ENCODE peak calls at places on chromosomes 1 and 21, in nine cellular contexts. One of them, this sample, is unnamed.

GRCh38 chr1:229062135-229062534 is 208.8 kb upstream of the RAB4A start:
- DNase-seq in EL: no peak
- DNase-seq in stimulated activated CD8-positive, alpha-beta memory T cell treated with anti-CD3 and anti-CD28 coated beads, Interleukin-2, amount 100 ng/mL, for 1 hour: no peak
- DNase-seq in testis: no peak
- DNase-seq in activated CD8-positive, alpha-beta memory T cell treated with anti-CD3 and anti-CD28 coated beads for 1 hour: no peak
- DNase-seq in natural killer cell: no peak
- DNase-seq in CD4-positive, CD25-positive, alpha-beta regulatory T cell: no peak
- DNase-seq in M059J: no peak
- DNase-seq in stimulated activated CD4-positive, alpha-beta T cell treated with anti-CD3 and anti-CD28 coated beads, Interleukin-4, amount 100 ng/mL, for 24 hours: no peak
- DNase-seq in this sample: no peak

GRCh38 chr21:45098867-45099266 is 24.5 kb downstream of the ADARB1 start:
- DNase-seq in EL: peak; percentile 22
- DNase-seq in stimulated activated CD8-positive, alpha-beta memory T cell treated with anti-CD3 and anti-CD28 coated beads, Interleukin-2, amount 100 ng/mL, for 1 hour: no peak
- DNase-seq in testis: no peak
- DNase-seq in activated CD8-positive, alpha-beta memory T cell treated with anti-CD3 and anti-CD28 coated beads for 1 hour: no peak
- DNase-seq in natural killer cell: no peak
- DNase-seq in CD4-positive, CD25-positive, alpha-beta regulatory T cell: no peak
- DNase-seq in M059J: peak; percentile 37
- DNase-seq in stimulated activated CD4-positive, alpha-beta T cell treated with anti-CD3 and anti-CD28 coated beads, Interleukin-4, amount 100 ng/mL, for 24 hours: no peak
- DNase-seq in this sample: no peak

GRCh38 chr1:220818421-220819173 is 31.9 kb downstream of the MTARC1 start:
- DNase-seq in EL: peak; percentile 98
- DNase-seq in stimulated activated CD8-positive, alpha-beta memory T cell treated with anti-CD3 and anti-CD28 coated beads, Interleukin-2, amount 100 ng/mL, for 1 hour: no peak
- DNase-seq in testis: no peak
- DNase-seq in activated CD8-positive, alpha-beta memory T cell treated with anti-CD3 and anti-CD28 coated beads for 1 hour: no peak
- DNase-seq in natural killer cell: no peak
- DNase-seq in CD4-positive, CD25-positive, alpha-beta regulatory T cell: no peak
- DNase-seq in M059J: peak; percentile 97
- DNase-seq in stimulated activated CD4-positive, alpha-beta T cell treated with anti-CD3 and anti-CD28 coated beads, Interleukin-4, amount 100 ng/mL, for 24 hours: no peak
- DNase-seq in this sample: no peak

GRCh38 chr1:150006881-150007401 is 3.6 kb downstream of the OTUD7B start:
- DNase-seq in EL: peak; percentile 46
- DNase-seq in stimulated activated CD8-positive, alpha-beta memory T cell treated with anti-CD3 and anti-CD28 coated beads, Interleukin-2, amount 100 ng/mL, for 1 hour: no peak
- DNase-seq in testis: no peak
- DNase-seq in activated CD8-positive, alpha-beta memory T cell treated with anti-CD3 and anti-CD28 coated beads for 1 hour: no peak
- DNase-seq in natural killer cell: no peak
- DNase-seq in CD4-positive, CD25-positive, alpha-beta regulatory T cell: no peak
- DNase-seq in M059J: peak; percentile 15
- DNase-seq in stimulated activated CD4-positive, alpha-beta T cell treated with anti-CD3 and anti-CD28 coated beads, Interleukin-4, amount 100 ng/mL, for 24 hours: peak; percentile 48
- DNase-seq in this sample: no peak

GRCh38 chr1:42679364-42679983 is 2.7 kb upstream of the YBX1 start:
- DNase-seq in EL: peak; percentile 10
- DNase-seq in stimulated activated CD8-positive, alpha-beta memory T cell treated with anti-CD3 and anti-CD28 coated beads, Interleukin-2, amount 100 ng/mL, for 1 hour: no peak
- DNase-seq in testis: no peak
- DNase-seq in activated CD8-positive, alpha-beta memory T cell treated with anti-CD3 and anti-CD28 coated beads for 1 hour: no peak
- DNase-seq in natural killer cell: no peak
- DNase-seq in CD4-positive, CD25-positive, alpha-beta regulatory T cell: no peak
- DNase-seq in M059J: no peak
- DNase-seq in stimulated activated CD4-positive, alpha-beta T cell treated with anti-CD3 and anti-CD28 coated beads, Interleukin-4, amount 100 ng/mL, for 24 hours: no peak
- DNase-seq in this sample: no peak

GRCh38 chr21:39788383-39788782 is 43.4 kb downstream of the IGSF5 start:
- DNase-seq in EL: peak; percentile 74
- DNase-seq in stimulated activated CD8-positive, alpha-beta memory T cell treated with anti-CD3 and anti-CD28 coated beads, Interleukin-2, amount 100 ng/mL, for 1 hour: no peak
- DNase-seq in testis: peak; percentile 77
- DNase-seq in activated CD8-positive, alpha-beta memory T cell treated with anti-CD3 and anti-CD28 coated beads for 1 hour: no peak
- DNase-seq in natural killer cell: no peak
- DNase-seq in CD4-positive, CD25-positive, alpha-beta regulatory T cell: no peak
- DNase-seq in M059J: peak; percentile 93
- DNase-seq in stimulated activated CD4-positive, alpha-beta T cell treated with anti-CD3 and anti-CD28 coated beads, Interleukin-4, amount 100 ng/mL, for 24 hours: no peak
- DNase-seq in this sample: peak; percentile 90

GRCh38 chr1:116409751-116410182 is 36.7 kb downstream of the ATP1A1 start:
- DNase-seq in EL: no peak
- DNase-seq in stimulated activated CD8-positive, alpha-beta memory T cell treated with anti-CD3 and anti-CD28 coated beads, Interleukin-2, amount 100 ng/mL, for 1 hour: no peak
- DNase-seq in testis: peak; percentile 57
- DNase-seq in activated CD8-positive, alpha-beta memory T cell treated with anti-CD3 and anti-CD28 coated beads for 1 hour: no peak
- DNase-seq in natural killer cell: no peak
- DNase-seq in CD4-positive, CD25-positive, alpha-beta regulatory T cell: no peak
- DNase-seq in M059J: no peak
- DNase-seq in stimulated activated CD4-positive, alpha-beta T cell treated with anti-CD3 and anti-CD28 coated beads, Interleukin-4, amount 100 ng/mL, for 24 hours: no peak
- DNase-seq in this sample: no peak

GRCh38 chr1:244835276-244836134 is at the start of gene COX20:
- DNase-seq in EL: peak; percentile 92
- DNase-seq in stimulated activated CD8-positive, alpha-beta memory T cell treated with anti-CD3 and anti-CD28 coated beads, Interleukin-2, amount 100 ng/mL, for 1 hour: no peak
- DNase-seq in testis: peak; percentile 92
- DNase-seq in activated CD8-positive, alpha-beta memory T cell treated with anti-CD3 and anti-CD28 coated beads for 1 hour: peak; percentile 85
- DNase-seq in natural killer cell: no peak
- DNase-seq in CD4-positive, CD25-positive, alpha-beta regulatory T cell: peak; percentile 82
- DNase-seq in M059J: peak; percentile 93
- DNase-seq in stimulated activated CD4-positive, alpha-beta T cell treated with anti-CD3 and anti-CD28 coated beads, Interleukin-4, amount 100 ng/mL, for 24 hours: peak; percentile 90
- DNase-seq in this sample: peak; percentile 94

GRCh38 chr1:48697066-48697707 is 79.5 kb downstream of the BEND5 start:
- DNase-seq in EL: peak; percentile 21
- DNase-seq in stimulated activated CD8-positive, alpha-beta memory T cell treated with anti-CD3 and anti-CD28 coated beads, Interleukin-2, amount 100 ng/mL, for 1 hour: peak; percentile 3
- DNase-seq in testis: peak; percentile 79
- DNase-seq in activated CD8-positive, alpha-beta memory T cell treated with anti-CD3 and anti-CD28 coated beads for 1 hour: peak; percentile 19
- DNase-seq in natural killer cell: peak; percentile 35
- DNase-seq in CD4-positive, CD25-positive, alpha-beta regulatory T cell: no peak
- DNase-seq in M059J: peak; percentile 37
- DNase-seq in stimulated activated CD4-positive, alpha-beta T cell treated with anti-CD3 and anti-CD28 coated beads, Interleukin-4, amount 100 ng/mL, for 24 hours: peak; percentile 35
- DNase-seq in this sample: peak; percentile 60

GRCh38 chr1:9558271-9558945 is 19.1 kb downstream of the SLC25A33 start:
- DNase-seq in EL: no peak
- DNase-seq in stimulated activated CD8-positive, alpha-beta memory T cell treated with anti-CD3 and anti-CD28 coated beads, Interleukin-2, amount 100 ng/mL, for 1 hour: no peak
- DNase-seq in testis: no peak
- DNase-seq in activated CD8-positive, alpha-beta memory T cell treated with anti-CD3 and anti-CD28 coated beads for 1 hour: no peak
- DNase-seq in natural killer cell: no peak
- DNase-seq in CD4-positive, CD25-positive, alpha-beta regulatory T cell: no peak
- DNase-seq in M059J: no peak
- DNase-seq in stimulated activated CD4-positive, alpha-beta T cell treated with anti-CD3 and anti-CD28 coated beads, Interleukin-4, amount 100 ng/mL, for 24 hours: no peak
- DNase-seq in this sample: no peak

GRCh38 chr1:12549460-12550349 is 68.3 kb downstream of the DHRS3 start:
- DNase-seq in EL: peak; percentile 87
- DNase-seq in stimulated activated CD8-positive, alpha-beta memory T cell treated with anti-CD3 and anti-CD28 coated beads, Interleukin-2, amount 100 ng/mL, for 1 hour: no peak
- DNase-seq in testis: peak; percentile 70
- DNase-seq in activated CD8-positive, alpha-beta memory T cell treated with anti-CD3 and anti-CD28 coated beads for 1 hour: no peak
- DNase-seq in natural killer cell: no peak
- DNase-seq in CD4-positive, CD25-positive, alpha-beta regulatory T cell: no peak
- DNase-seq in M059J: peak; percentile 99
- DNase-seq in stimulated activated CD4-positive, alpha-beta T cell treated with anti-CD3 and anti-CD28 coated beads, Interleukin-4, amount 100 ng/mL, for 24 hours: no peak
- DNase-seq in this sample: peak; percentile 90

GRCh38 chr1:43001434-43001833 is 42.8 kb upstream of the SLC2A1 start:
- DNase-seq in EL: no peak
- DNase-seq in stimulated activated CD8-positive, alpha-beta memory T cell treated with anti-CD3 and anti-CD28 coated beads, Interleukin-2, amount 100 ng/mL, for 1 hour: no peak
- DNase-seq in testis: no peak
- DNase-seq in activated CD8-positive, alpha-beta memory T cell treated with anti-CD3 and anti-CD28 coated beads for 1 hour: no peak
- DNase-seq in natural killer cell: no peak
- DNase-seq in CD4-positive, CD25-positive, alpha-beta regulatory T cell: no peak
- DNase-seq in M059J: no peak
- DNase-seq in stimulated activated CD4-positive, alpha-beta T cell treated with anti-CD3 and anti-CD28 coated beads, Interleukin-4, amount 100 ng/mL, for 24 hours: no peak
- DNase-seq in this sample: no peak

GRCh38 chr1:5267603-5268235 is 613.3 kb downstream of the AJAP1 start:
- DNase-seq in EL: no peak
- DNase-seq in stimulated activated CD8-positive, alpha-beta memory T cell treated with anti-CD3 and anti-CD28 coated beads, Interleukin-2, amount 100 ng/mL, for 1 hour: no peak
- DNase-seq in testis: no peak
- DNase-seq in activated CD8-positive, alpha-beta memory T cell treated with anti-CD3 and anti-CD28 coated beads for 1 hour: no peak
- DNase-seq in natural killer cell: no peak
- DNase-seq in CD4-positive, CD25-positive, alpha-beta regulatory T cell: no peak
- DNase-seq in M059J: no peak
- DNase-seq in stimulated activated CD4-positive, alpha-beta T cell treated with anti-CD3 and anti-CD28 coated beads, Interleukin-4, amount 100 ng/mL, for 24 hours: no peak
- DNase-seq in this sample: no peak

GRCh38 chr1:95916616-95917015 is 682.6 kb downstream of the RWDD3 start:
- DNase-seq in EL: peak; percentile 3
- DNase-seq in stimulated activated CD8-positive, alpha-beta memory T cell treated with anti-CD3 and anti-CD28 coated beads, Interleukin-2, amount 100 ng/mL, for 1 hour: no peak
- DNase-seq in testis: no peak
- DNase-seq in activated CD8-positive, alpha-beta memory T cell treated with anti-CD3 and anti-CD28 coated beads for 1 hour: no peak
- DNase-seq in natural killer cell: no peak
- DNase-seq in CD4-positive, CD25-positive, alpha-beta regulatory T cell: no peak
- DNase-seq in M059J: peak; percentile 14
- DNase-seq in stimulated activated CD4-positive, alpha-beta T cell treated with anti-CD3 and anti-CD28 coated beads, Interleukin-4, amount 100 ng/mL, for 24 hours: no peak
- DNase-seq in this sample: no peak